ENCODE peak calls at places on chromosome 1, in seven cellular contexts. N is T-helper 17 cell; Z is effector memory CD4-positive, alpha-beta T cell; V is OCI-LY7; Q is fibroblast of the conjunctiva; A is activated naive CD8-positive, alpha-beta T cell treated with anti-CD3 and anti-CD28 coated beads, Interleukin-2, amount 50 U/mL, for 24 hours; U is COR-L47. E is an unnamed sample.

GRCh38 chr1:51504806-51505525 is 14.1 kb downstream of the EPS15 start:
- DNase-seq in N (no peak), Z (no peak), V (no peak), Q (no peak), A (no peak), U (no peak), E (no peak)

GRCh38 chr1:247415423-247416361 is at the start of gene NLRP3:
- DNase-seq in N (no peak), Z (peak), V (peak), Q (no peak), A (peak), U (no peak), E (no peak)

GRCh38 chr1:68442822-68443556 is 6.8 kb downstream of the RPE65 start:
- DNase-seq in N (no peak), Z (no peak), V (peak), Q (peak), A (peak), U (no peak), E (peak)

GRCh38 chr1:94580367-94581115 is 39.0 kb upstream of the F3 start:
- DNase-seq in N (no peak), Z (no peak), V (no peak), Q (no peak), A (no peak), U (no peak), E (no peak)

GRCh38 chr1:76066390-76066789 is 8.2 kb upstream of the ST6GALNAC3 start:
- DNase-seq in N (no peak), Z (no peak), V (no peak), Q (no peak), A (no peak), U (no peak), E (no peak)

GRCh38 chr1:206933333-206933945 is 11.7 kb upstream of the FCMR start:
- DNase-seq in N (peak), Z (peak), V (peak), Q (no peak), A (peak), U (no peak), E (no peak)

GRCh38 chr1:43622471-43622870 is 27.5 kb upstream of the KDM4A start:
- DNase-seq in N (no peak), Z (no peak), V (no peak), Q (peak), A (no peak), U (no peak), E (no peak)

GRCh38 chr1:109255097-109255651 is 5.8 kb downstream of the CELSR2 start:
- DNase-seq in N (no peak), Z (no peak), V (no peak), Q (no peak), A (no peak), U (no peak), E (peak)

GRCh38 chr1:203036135-203036534 is 9.8 kb downstream of the PPFIA4 start:
- DNase-seq in N (no peak), Z (no peak), V (no peak), Q (no peak), A (no peak), U (no peak), E (no peak)

GRCh38 chr1:230517786-230518185 is 91.7 kb upstream of the PGBD5 start:
- DNase-seq in N (no peak), Z (no peak), V (no peak), Q (no peak), A (no peak), U (peak), E (peak)

GRCh38 chr1:6785721-6786505 is 659 bp downstream of the CAMTA1 start:
- DNase-seq in N (peak), Z (peak), V (peak), Q (no peak), A (peak), U (peak), E (no peak)